ENCODE peak calls at places on chromosomes 1 and 21, in seven cellular contexts. J is GM23338, E is mesothelial cell of epicardium, K is stomach, B is GM20000, C is Panc1, Q is lower lobe of right lung. F is an unnamed sample.

GRCh38 chr1:167474191-167474641 is 44.1 kb downstream of the CD247 start:
- DNase-seq in J (no peak), Q (no peak), C (no peak), E (no peak), B (no peak), K (no peak), F (no peak)

GRCh38 chr1:40477680-40478057 is 579 bp downstream of the ZFP69 start:
- DNase-seq in Q (no peak), E (peak; percentile 38), J (no peak), C (no peak), B (peak; percentile 50), K (no peak), F (peak; percentile 23)

GRCh38 chr1:49160677-49161076 is 384.0 kb upstream of the BEND5 start:
- DNase-seq in C (no peak), E (no peak), B (no peak), J (peak; percentile 3), Q (no peak), K (no peak), F (no peak)

GRCh38 chr1:116377564-116378529 is 4.8 kb downstream of the ATP1A1 start:
- DNase-seq in J (no peak), B (peak; percentile 77), C (peak; percentile 50), E (no peak), Q (peak; percentile 56), K (no peak), F (peak; percentile 94)

GRCh38 chr1:43541721-43542401 is 11.2 kb downstream of the PTPRF start:
- DNase-seq in Q (peak; percentile 79), K (peak; percentile 91), J (no peak), E (no peak), C (no peak), B (no peak), F (no peak)

GRCh38 chr1:33516891-33517550 is 44.6 kb downstream of the ZSCAN20 start:
- DNase-seq in B (no peak), J (no peak), E (no peak), C (no peak), Q (no peak), K (no peak), F (no peak)

GRCh38 chr1:23591460-23592208 is 32.3 kb upstream of the ID3 start:
- DNase-seq in Q (no peak), B (peak; percentile 70), E (no peak), C (no peak), K (no peak), J (no peak), F (peak; percentile 87)

GRCh38 chr1:1173793-1174415 is at the start of gene TTLL10:
- DNase-seq in J (peak; percentile 83), C (no peak), E (no peak), B (peak; percentile 56), Q (peak; percentile 58), K (no peak), F (peak; percentile 33)

GRCh38 chr1:247387500-247387899 is 28.5 kb upstream of the NLRP3 start:
- DNase-seq in K (no peak), J (peak; percentile 24), C (no peak), Q (no peak), B (no peak), E (no peak), F (no peak)

GRCh38 chr21:42513151-42513984 is at the start of gene SLC37A1:
- DNase-seq in Q (peak; percentile 62), K (peak; percentile 64), C (no peak), J (peak; percentile 73), E (no peak), B (peak; percentile 84), F (peak; percentile 56)

GRCh38 chr1:62294211-62294610 is 25.0 kb downstream of the KANK4 start:
- DNase-seq in E (no peak), Q (no peak), B (no peak), J (peak; percentile 66), C (no peak), K (peak; percentile 33), F (peak; percentile 9)

GRCh38 chr1:226520640-226521355 is 27.8 kb upstream of the STUM start:
- DNase-seq in Q (no peak), B (no peak), K (no peak), J (peak; percentile 68), C (no peak), E (no peak), F (no peak)

GRCh38 chr1:56509713-56510641 is 69.4 kb downstream of the PLPP3 start:
- DNase-seq in E (no peak), K (no peak), Q (no peak), J (peak; percentile 44), B (no peak), C (no peak), F (no peak)

GRCh38 chr1:56654126-56654923 is 9.2 kb downstream of the PRKAA2 start:
- DNase-seq in C (no peak), B (no peak), Q (no peak), J (no peak), K (no peak), E (no peak), F (no peak)

GRCh38 chr1:87292684-87293493 is 35.8 kb upstream of the LMO4 start:
- DNase-seq in C (peak; percentile 36), Q (no peak), K (peak; percentile 63), B (peak; percentile 32), E (peak; percentile 70), J (peak; percentile 89), F (peak; percentile 71)

DNA sequence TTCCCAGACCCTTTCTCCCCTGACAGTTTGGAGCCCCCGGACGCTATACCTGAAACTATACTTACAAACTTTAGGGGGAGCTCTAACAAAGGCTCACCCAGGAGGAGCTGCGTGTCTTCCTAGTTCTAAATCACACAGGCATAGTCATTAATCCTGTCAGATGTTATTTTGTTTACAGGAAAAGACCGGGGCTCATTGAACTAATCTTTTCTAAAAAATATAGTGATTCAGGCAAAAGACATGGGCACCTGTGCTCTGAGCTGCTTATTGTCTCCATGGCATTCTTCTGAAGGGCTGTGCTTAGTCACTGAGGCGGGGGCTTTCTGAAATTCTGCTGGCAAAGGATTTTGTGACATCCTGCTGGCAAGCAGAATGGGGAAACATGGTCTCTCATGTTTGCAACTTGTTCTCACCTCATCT is 1577.0 kb downstream of the NCAM2 start:
- DNase-seq in J (peak; percentile 72), B (no peak), C (no peak), E (no peak), K (no peak), Q (no peak), F (no peak)
- TF ChIP-seq CTCF in J (peak; percentile 61), B (no peak), C (peak; percentile 35), E (no peak), K (no peak), Q (peak; percentile 13), F (no peak)

GRCh38 chr1:180365039-180365438 is 135.0 kb downstream of the LHX4 start:
- DNase-seq in J (peak; percentile 67), Q (no peak), C (no peak), B (no peak), E (no peak), K (no peak), F (peak; percentile 25)
- TF ChIP-seq CTCF in J (peak; percentile 77), Q (no peak), C (peak; percentile 53), B (peak; percentile 1), E (no peak), K (no peak), F (no peak)

GRCh38 chr1:3817138-3817740 is 20.9 kb upstream of the LRRC47 start:
- DNase-seq in E (no peak), K (no peak), C (no peak), J (no peak), Q (peak; percentile 31), B (no peak), F (no peak)

GRCh38 chr1:3819626-3820245 is 23.4 kb upstream of the LRRC47 start:
- DNase-seq in J (no peak), B (no peak), K (no peak), C (no peak), E (no peak), Q (peak; percentile 8), F (no peak)

GRCh38 chr1:3820316-3820715 is 24.0 kb upstream of the LRRC47 start:
- DNase-seq in Q (peak; percentile 22), C (no peak), J (no peak), E (no peak), B (no peak), K (no peak), F (no peak)

GRCh38 chr1:3816331-3817137 is 20.2 kb upstream of the LRRC47 start:
- DNase-seq in Q (peak; percentile 42), C (no peak), E (no peak), J (no peak), K (no peak), B (no peak), F (no peak)

GRCh38 chr1:3817821-3818597 is 21.7 kb upstream of the LRRC47 start:
- DNase-seq in Q (peak; percentile 38), K (no peak), C (no peak), J (no peak), E (no peak), B (no peak), F (no peak)
- TF ChIP-seq CTCF in Q (no peak), K (no peak), C (no peak), J (no peak), E (no peak), B (no peak), F (no peak)

GRCh38 chr1:10947691-10948462 is 64.6 kb upstream of the TARDBP start:
- DNase-seq in J (no peak), B (no peak), C (no peak), E (no peak), K (no peak), Q (no peak), F (no peak)

GRCh38 chr1:10945988-10946387 is 66.5 kb upstream of the TARDBP start:
- DNase-seq in C (no peak), K (no peak), B (no peak), E (no peak), J (no peak), Q (no peak), F (no peak)

GRCh38 chr1:10950316-10951172 is 61.9 kb upstream of the TARDBP start:
- DNase-seq in E (no peak), K (no peak), C (no peak), Q (no peak), B (no peak), J (no peak), F (no peak)

GRCh38 chr1:10947181-10947580 is 65.3 kb upstream of the TARDBP start:
- DNase-seq in J (no peak), C (no peak), Q (no peak), K (no peak), E (no peak), B (no peak), F (no peak)

DNA sequence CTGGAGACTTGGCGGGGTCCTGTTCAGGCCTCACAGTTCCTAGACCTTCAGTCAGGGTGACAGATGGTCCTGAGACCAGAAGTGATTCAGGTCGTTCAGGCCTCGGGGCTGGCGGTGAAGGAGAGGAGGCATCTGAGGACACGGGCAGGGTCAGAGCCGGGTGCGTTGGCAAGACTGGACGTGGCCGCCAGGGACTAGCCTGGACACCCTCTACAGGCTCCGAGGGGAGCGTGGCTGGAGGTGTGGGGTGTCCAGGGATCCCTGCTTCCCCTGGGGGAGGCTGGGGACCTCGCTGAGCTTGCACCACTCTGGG is 64.0 kb upstream of the TARDBP start:
- DNase-seq in J (no peak), E (no peak), K (no peak), C (no peak), Q (no peak), B (no peak), F (no peak)
- TF ChIP-seq CTCF in J (no peak), E (no peak), K (no peak), C (no peak), Q (no peak), B (no peak), F (no peak)